ENCODE peak calls at places on chromosomes 6 and 20, in six cellular contexts. S is progenitor cell of endocrine pancreas, T is dorsolateral prefrontal cortex, Z is GM06990, Y is MM.1S, W is neural crest cell. F is an unnamed sample.

GRCh38 chr6:46010270-46010669 is 5.4 kb downstream of the CLIC5 start:
- DNase-seq in Z (no peak), T (no peak), Y (no peak), S (no peak), W (no peak), F (no peak)

GRCh38 chr6:30749554-30750378 is 5.4 kb upstream of the IER3 start:
- DNase-seq in Y (no peak), Z (no peak), W (no peak), T (no peak), S (peak), F (no peak)

GRCh38 chr6:159760602-159761057 is 1.2 kb upstream of the ACAT2 start:
- DNase-seq in S (no peak), T (no peak), Y (no peak), W (no peak), Z (no peak), F (peak)

GRCh38 chr20:1830240-1830639 is 65.0 kb upstream of the SIRPA start:
- DNase-seq in W (no peak), Z (no peak), S (no peak), Y (no peak), T (peak), F (peak)

GRCh38 chr6:119209452-119210205 is 131.2 kb upstream of the FAM184A start:
- DNase-seq in Y (no peak), W (no peak), Z (peak), S (no peak), T (no peak), F (no peak)

GRCh38 chr20:40687384-40688128 is 1.5 kb downstream of the MAFB start:
- DNase-seq in W (peak), Z (no peak), T (no peak), S (peak), Y (no peak), F (no peak)

GRCh38 chr6:20237677-20238460 is 25.6 kb upstream of the MBOAT1 start:
- DNase-seq in T (no peak), W (no peak), Y (no peak), S (no peak), Z (no peak), F (no peak)

GRCh38 chr6:43828711-43829110 is 58.7 kb downstream of the VEGFA start:
- DNase-seq in T (no peak), Z (no peak), Y (no peak), S (no peak), W (no peak), F (no peak)

GRCh38 chr6:122151768-122152167 is 247.7 kb upstream of the HSF2 start:
- DNase-seq in T (no peak), Y (no peak), Z (no peak), W (no peak), S (no peak), F (no peak)

GRCh38 chr6:121247386-121247785 is 86.9 kb downstream of the TBC1D32 start:
- DNase-seq in W (no peak), T (no peak), Z (no peak), S (no peak), Y (peak), F (peak)

GRCh38 chr6:142802124-142802523 is 142.9 kb downstream of the HIVEP2 start:
- DNase-seq in S (no peak), W (no peak), Z (no peak), Y (peak), T (no peak), F (peak)

GRCh38 chr20:35698298-35699126 is 640 bp downstream of the NFS1 start:
- DNase-seq in Z (no peak), T (no peak), W (no peak), S (no peak), Y (no peak), F (no peak)

GRCh38 chr6:30071081-30071818 is 4.3 kb downstream of the PPP1R11 start:
- DNase-seq in Y (no peak), S (no peak), T (no peak), Z (no peak), W (no peak), F (no peak)

GRCh38 chr20:63733117-63733516 is 3.3 kb upstream of the LIME1 start:
- DNase-seq in Z (no peak), S (no peak), Y (no peak), W (no peak), T (no peak), F (no peak)

GRCh38 chr6:142853244-142854180 is 91.5 kb downstream of the HIVEP2 start:
- DNase-seq in S (no peak), T (no peak), Y (peak), Z (no peak), W (no peak), F (no peak)

GRCh38 chr6:10522929-10523573 is 1.9 kb downstream of the GCNT2 start:
- DNase-seq in W (no peak), T (no peak), Z (no peak), Y (no peak), S (no peak), F (no peak)

GRCh38 chr20:51428451-51429143 is 113.9 kb downstream of the NFATC2 start:
- DNase-seq in Z (no peak), Y (no peak), T (no peak), W (no peak), S (peak), F (no peak)

GRCh38 chr6:145924600-145924999 is 39.6 kb downstream of the SHPRH start:
- DNase-seq in Y (no peak), Z (no peak), S (no peak), T (no peak), W (no peak), F (no peak)

GRCh38 chr6:170264086-170264485 is 26.8 kb downstream of the DLL1 start:
- DNase-seq in Y (no peak), W (no peak), T (no peak), Z (no peak), S (no peak), F (no peak)
- TF ChIP-seq CTCF in Y (no peak), W (no peak), T (no peak), Z (no peak), S (no peak), F (no peak)

GRCh38 chr6:13383280-13384163 is 55.2 kb upstream of the TBC1D7 start:
- DNase-seq in Z (peak), T (no peak), Y (peak), S (no peak), W (no peak), F (no peak)
- TF ChIP-seq CTCF in Z (peak), T (no peak), Y (peak), S (no peak), W (no peak), F (no peak)

GRCh38 chr6:4210619-4211419 is 75.4 kb upstream of the ECI2 start:
- DNase-seq in S (peak), Y (peak), Z (no peak), T (peak), W (peak), F (peak)
- TF ChIP-seq CTCF in S (peak), Y (peak), Z (peak), T (peak), W (peak), F (peak)

GRCh38 chr6:40509716-40510260 is 77.4 kb downstream of the LRFN2 start:
- DNase-seq in Y (no peak), T (no peak), Z (no peak), W (no peak), S (no peak), F (no peak)
- TF ChIP-seq CTCF in Y (no peak), T (no peak), Z (no peak), W (no peak), S (no peak), F (no peak)

DNA sequence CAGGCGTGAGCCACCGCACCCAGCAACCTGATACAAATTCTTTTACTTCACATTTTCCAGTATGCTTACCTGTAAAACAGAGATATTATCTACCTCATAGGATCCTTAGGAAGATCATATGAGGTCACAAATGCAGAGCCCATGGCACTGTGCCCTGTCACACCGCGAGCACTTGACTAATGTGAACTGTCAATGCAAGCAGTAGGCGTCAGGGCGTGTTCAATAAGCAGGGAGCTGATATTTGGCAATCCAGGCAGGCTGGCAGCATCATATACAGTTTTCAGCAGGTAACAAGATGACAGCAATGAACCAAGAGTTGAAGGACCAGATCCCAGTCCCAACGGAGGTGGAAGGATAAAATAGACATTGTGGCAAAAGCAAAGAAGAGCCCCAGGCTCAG is 14.6 kb upstream of the ARID1B start:
- DNase-seq in Y (no peak), S (no peak), T (no peak), Z (no peak), W (no peak), F (no peak)
- TF ChIP-seq CTCF in Y (no peak), S (no peak), T (no peak), Z (no peak), W (no peak), F (no peak)

GRCh38 chr6:24549674-24550418 is 55.1 kb downstream of the ALDH5A1 start:
- DNase-seq in S (no peak), Y (no peak), W (no peak), Z (no peak), T (no peak), F (no peak)

GRCh38 chr6:24546432-24546831 is 51.7 kb downstream of the ALDH5A1 start:
- DNase-seq in Z (no peak), W (no peak), S (no peak), Y (no peak), T (no peak), F (no peak)

GRCh38 chr6:24545691-24546090 is 50.9 kb downstream of the ALDH5A1 start:
- DNase-seq in Y (no peak), W (no peak), Z (no peak), S (no peak), T (no peak), F (no peak)

GRCh38 chr6:24549158-24549557 is 54.4 kb downstream of the ALDH5A1 start:
- DNase-seq in S (no peak), Y (no peak), Z (no peak), T (no peak), W (no peak), F (no peak)

GRCh38 chr6:24547243-24547642 is 52.5 kb downstream of the ALDH5A1 start:
- DNase-seq in Z (no peak), Y (no peak), W (no peak), T (no peak), S (no peak), F (no peak)
- TF ChIP-seq CTCF in Z (no peak), Y (no peak), W (no peak), T (no peak), S (no peak), F (no peak)

GRCh38 chr20:25338112-25339023 is 52.3 kb downstream of the ABHD12 start:
- DNase-seq in W (no peak), Z (no peak), Y (no peak), T (no peak), S (no peak), F (no peak)
- TF ChIP-seq CTCF in W (no peak), Z (no peak), Y (no peak), T (no peak), S (no peak), F (no peak)